ENCODE peak calls at places on chromosomes 5 and 9, in five cellular contexts. One of them, this sample, is unnamed.

GRCh38 chr9:5263568-5264218 is 32.5 kb downstream of the INSL4 start:
- DNase-seq in T-helper 2 cell: no peak
- DNase-seq in OCI-LY7: peak
- DNase-seq in stomach: no peak
- DNase-seq in AG04449: no peak
- DNase-seq in this sample: no peak

GRCh38 chr5:89484962-89485361 is 602.0 kb upstream of the MEF2C start:
- DNase-seq in T-helper 2 cell: no peak
- DNase-seq in OCI-LY7: no peak
- DNase-seq in stomach: no peak
- DNase-seq in AG04449: no peak
- DNase-seq in this sample: no peak

GRCh38 chr9:120909904-120910303 is 16.7 kb downstream of the TRAF1 start:
- DNase-seq in T-helper 2 cell: no peak
- DNase-seq in OCI-LY7: no peak
- DNase-seq in stomach: no peak
- DNase-seq in AG04449: no peak
- DNase-seq in this sample: no peak

GRCh38 chr5:167629634-167630033 is 661.8 kb upstream of the WWC1 start:
- DNase-seq in T-helper 2 cell: no peak
- DNase-seq in OCI-LY7: no peak
- DNase-seq in stomach: no peak
- DNase-seq in AG04449: no peak
- DNase-seq in this sample: no peak

GRCh38 chr9:86764230-86765039 is 182.9 kb downstream of the GAS1 start:
- DNase-seq in T-helper 2 cell: no peak
- DNase-seq in OCI-LY7: no peak
- DNase-seq in stomach: no peak
- DNase-seq in AG04449: no peak
- DNase-seq in this sample: no peak

GRCh38 chr5:34656700-34657549 is 797 bp downstream of the RAI14 start:
- DNase-seq in T-helper 2 cell: no peak
- DNase-seq in OCI-LY7: no peak
- DNase-seq in stomach: peak
- DNase-seq in AG04449: no peak
- DNase-seq in this sample: no peak

GRCh38 chr9:116020801-116021200 is 132.8 kb upstream of the PAPPA start:
- DNase-seq in T-helper 2 cell: no peak
- DNase-seq in OCI-LY7: no peak
- DNase-seq in stomach: no peak
- DNase-seq in AG04449: no peak
- DNase-seq in this sample: no peak

GRCh38 chr5:5710471-5710870 is 288.0 kb downstream of the ICE1 start:
- DNase-seq in T-helper 2 cell: no peak
- DNase-seq in OCI-LY7: no peak
- DNase-seq in stomach: no peak
- DNase-seq in AG04449: no peak
- DNase-seq in this sample: no peak

GRCh38 chr5:94849324-94849723 is 230.9 kb downstream of the SLF1 start:
- DNase-seq in T-helper 2 cell: no peak
- DNase-seq in OCI-LY7: no peak
- DNase-seq in stomach: no peak
- DNase-seq in AG04449: no peak
- DNase-seq in this sample: no peak

GRCh38 chr9:114098021-114098659 is 952 bp downstream of the KIF12 start:
- DNase-seq in T-helper 2 cell: no peak
- DNase-seq in OCI-LY7: no peak
- DNase-seq in stomach: peak
- DNase-seq in AG04449: no peak
- DNase-seq in this sample: no peak

GRCh38 chr5:16690243-16690839 is 73.5 kb upstream of the RETREG1 start:
- DNase-seq in T-helper 2 cell: no peak
- DNase-seq in OCI-LY7: peak
- DNase-seq in stomach: no peak
- DNase-seq in AG04449: no peak
- DNase-seq in this sample: no peak

GRCh38 chr9:24708808-24709207 is 163.1 kb upstream of the IZUMO3 start:
- DNase-seq in T-helper 2 cell: no peak
- DNase-seq in OCI-LY7: no peak
- DNase-seq in stomach: no peak
- DNase-seq in AG04449: no peak
- DNase-seq in this sample: no peak

GRCh38 chr5:158484968-158485367 is 614.7 kb downstream of the EBF1 start:
- DNase-seq in T-helper 2 cell: no peak
- DNase-seq in OCI-LY7: no peak
- DNase-seq in stomach: no peak
- DNase-seq in AG04449: no peak
- DNase-seq in this sample: no peak

GRCh38 chr5:128378196-128378595 is 159.8 kb downstream of the FBN2 start:
- DNase-seq in T-helper 2 cell: no peak
- DNase-seq in OCI-LY7: no peak
- DNase-seq in stomach: no peak
- DNase-seq in AG04449: no peak
- DNase-seq in this sample: no peak

GRCh38 chr5:45189481-45189880 is 380.7 kb downstream of the MRPS30 start:
- DNase-seq in T-helper 2 cell: no peak
- DNase-seq in OCI-LY7: no peak
- DNase-seq in stomach: no peak
- DNase-seq in AG04449: no peak
- DNase-seq in this sample: no peak

GRCh38 chr9:100669968-100670367 is 92.1 kb downstream of the CAVIN4 start:
- DNase-seq in T-helper 2 cell: no peak
- DNase-seq in OCI-LY7: no peak
- DNase-seq in stomach: no peak
- DNase-seq in AG04449: no peak
- DNase-seq in this sample: no peak

GRCh38 chr5:169503899-169504298 is 79.7 kb upstream of the SPDL1 start:
- DNase-seq in T-helper 2 cell: no peak
- DNase-seq in OCI-LY7: no peak
- DNase-seq in stomach: no peak
- DNase-seq in AG04449: no peak
- DNase-seq in this sample: no peak

GRCh38 chr5:61449756-61450155 is 117.7 kb downstream of the ZSWIM6 start:
- DNase-seq in T-helper 2 cell: no peak
- DNase-seq in OCI-LY7: no peak
- DNase-seq in stomach: no peak
- DNase-seq in AG04449: no peak
- DNase-seq in this sample: no peak

GRCh38 chr5:109739741-109740140 is 50.0 kb downstream of the MAN2A1 start:
- DNase-seq in T-helper 2 cell: no peak
- DNase-seq in OCI-LY7: no peak
- DNase-seq in stomach: no peak
- DNase-seq in AG04449: no peak
- DNase-seq in this sample: no peak

GRCh38 chr5:149452007-149452664 is 73.0 kb upstream of the IL17B start:
- DNase-seq in T-helper 2 cell: no peak
- DNase-seq in OCI-LY7: peak
- DNase-seq in stomach: peak
- DNase-seq in AG04449: no peak
- DNase-seq in this sample: no peak

GRCh38 chr5:115571441-115571878 is 26.9 kb upstream of the FEM1C start:
- DNase-seq in T-helper 2 cell: no peak
- DNase-seq in OCI-LY7: no peak
- DNase-seq in stomach: peak
- DNase-seq in AG04449: no peak
- DNase-seq in this sample: no peak

GRCh38 chr5:9977070-9977469 is 272.6 kb downstream of the ATPSCKMT start:
- DNase-seq in T-helper 2 cell: no peak
- DNase-seq in OCI-LY7: no peak
- DNase-seq in stomach: no peak
- DNase-seq in AG04449: no peak
- DNase-seq in this sample: no peak

GRCh38 chr5:2710910-2711309 is 40.6 kb downstream of the IRX2 start:
- DNase-seq in T-helper 2 cell: no peak
- DNase-seq in OCI-LY7: no peak
- DNase-seq in stomach: no peak
- DNase-seq in AG04449: no peak
- DNase-seq in this sample: no peak

GRCh38 chr9:7097785-7098420 is 340.1 kb downstream of the KDM4C start:
- DNase-seq in T-helper 2 cell: no peak
- DNase-seq in OCI-LY7: no peak
- DNase-seq in stomach: no peak
- DNase-seq in AG04449: no peak
- DNase-seq in this sample: no peak

GRCh38 chr5:176679365-176680225 is 32.3 kb downstream of the TSPAN17 start:
- DNase-seq in T-helper 2 cell: no peak
- DNase-seq in OCI-LY7: no peak
- DNase-seq in stomach: no peak
- DNase-seq in AG04449: no peak
- DNase-seq in this sample: no peak

GRCh38 chr5:90590-91547 is 1.1 kb upstream of the PLEKHG4B start:
- DNase-seq in T-helper 2 cell: no peak
- DNase-seq in OCI-LY7: no peak
- DNase-seq in stomach: peak
- DNase-seq in AG04449: no peak
- DNase-seq in this sample: no peak

This sample was measured in effector memory CD8-positive, alpha-beta T cell.